ENCODE peak calls at places on chromosomes 3 and 15, in six cellular contexts. One of them, this sample, is unnamed.

GRCh38 chr3:190718691-190719090 is 143.8 kb downstream of the GMNC start:
- DNase-seq in uterus: no peak
- DNase-seq in endodermal cell: no peak
- DNase-seq in HFFc6: peak
- DNase-seq in astrocyte: peak
- DNase-seq in pancreas: no peak
- DNase-seq in this sample: no peak

GRCh38 chr3:170762081-170762480 is 107.9 kb downstream of the RPL22L1 start:
- DNase-seq in uterus: no peak
- DNase-seq in endodermal cell: no peak
- DNase-seq in HFFc6: no peak
- DNase-seq in astrocyte: no peak
- DNase-seq in pancreas: no peak
- DNase-seq in this sample: no peak

GRCh38 chr3:59660376-59660775 is 610.6 kb upstream of the CFAP20DC start:
- DNase-seq in uterus: no peak
- DNase-seq in endodermal cell: no peak
- DNase-seq in HFFc6: no peak
- DNase-seq in astrocyte: peak
- DNase-seq in pancreas: no peak
- DNase-seq in this sample: no peak

GRCh38 chr15:101664303-101664913 is 12.2 kb upstream of the TM2D3 start:
- DNase-seq in uterus: no peak
- DNase-seq in endodermal cell: peak
- DNase-seq in HFFc6: no peak
- DNase-seq in astrocyte: no peak
- DNase-seq in pancreas: no peak
- DNase-seq in this sample: no peak

GRCh38 chr3:43872901-43873300 is 182.2 kb downstream of the ABHD5 start:
- DNase-seq in uterus: no peak
- DNase-seq in endodermal cell: peak
- DNase-seq in HFFc6: peak
- DNase-seq in astrocyte: peak
- DNase-seq in pancreas: no peak
- DNase-seq in this sample: no peak

GRCh38 chr3:128050597-128050996 is 1.6 kb upstream of the SEC61A1 start:
- DNase-seq in uterus: peak
- DNase-seq in endodermal cell: no peak
- DNase-seq in HFFc6: no peak
- DNase-seq in astrocyte: no peak
- DNase-seq in pancreas: no peak
- DNase-seq in this sample: no peak

GRCh38 chr3:74582982-74583381 is 31.5 kb downstream of the CNTN3 start:
- DNase-seq in uterus: no peak
- DNase-seq in endodermal cell: no peak
- DNase-seq in HFFc6: no peak
- DNase-seq in astrocyte: no peak
- DNase-seq in pancreas: no peak
- DNase-seq in this sample: no peak

GRCh38 chr3:99134996-99135395 is 233.5 kb upstream of the DCBLD2 start:
- DNase-seq in uterus: no peak
- DNase-seq in endodermal cell: no peak
- DNase-seq in HFFc6: no peak
- DNase-seq in astrocyte: no peak
- DNase-seq in pancreas: no peak
- DNase-seq in this sample: no peak

GRCh38 chr3:141392416-141392815 is 24.1 kb downstream of the ZBTB38 start:
- DNase-seq in uterus: no peak
- DNase-seq in endodermal cell: no peak
- DNase-seq in HFFc6: no peak
- DNase-seq in astrocyte: no peak
- DNase-seq in pancreas: no peak
- DNase-seq in this sample: no peak

GRCh38 chr15:65979837-65980236 is 110.5 kb downstream of the RAB11A start:
- DNase-seq in uterus: no peak
- DNase-seq in endodermal cell: no peak
- DNase-seq in HFFc6: no peak
- DNase-seq in astrocyte: no peak
- DNase-seq in pancreas: no peak
- DNase-seq in this sample: no peak

GRCh38 chr3:158918008-158918407 is 116.2 kb downstream of the MFSD1 start:
- DNase-seq in uterus: no peak
- DNase-seq in endodermal cell: peak
- DNase-seq in HFFc6: peak
- DNase-seq in astrocyte: peak
- DNase-seq in pancreas: peak
- DNase-seq in this sample: no peak

GRCh38 chr3:94776401-94776915 is 713.6 kb downstream of the NSUN3 start:
- DNase-seq in uterus: no peak
- DNase-seq in endodermal cell: no peak
- DNase-seq in HFFc6: no peak
- DNase-seq in astrocyte: no peak
- DNase-seq in pancreas: peak
- DNase-seq in this sample: no peak

GRCh38 chr3:128619146-128619890 is 31.3 kb downstream of the RPN1 start:
- DNase-seq in uterus: no peak
- DNase-seq in endodermal cell: no peak
- DNase-seq in HFFc6: peak
- DNase-seq in astrocyte: peak
- DNase-seq in pancreas: no peak
- DNase-seq in this sample: no peak

GRCh38 chr3:130731817-130732216 is 14.8 kb downstream of the PIK3R4 start:
- DNase-seq in uterus: no peak
- DNase-seq in endodermal cell: no peak
- DNase-seq in HFFc6: no peak
- DNase-seq in astrocyte: no peak
- DNase-seq in pancreas: no peak
- DNase-seq in this sample: no peak

GRCh38 chr15:44157679-44158078 is 37.4 kb downstream of the FRMD5 start:
- DNase-seq in uterus: no peak
- DNase-seq in endodermal cell: no peak
- DNase-seq in HFFc6: peak
- DNase-seq in astrocyte: peak
- DNase-seq in pancreas: no peak
- DNase-seq in this sample: no peak

GRCh38 chr3:111577798-111578685 is 17.1 kb downstream of the ZBED2 start:
- DNase-seq in uterus: no peak
- DNase-seq in endodermal cell: no peak
- DNase-seq in HFFc6: peak
- DNase-seq in astrocyte: peak
- DNase-seq in pancreas: no peak
- DNase-seq in this sample: no peak

GRCh38 chr3:52345521-52346110 is 29.5 kb downstream of the DNAH1 start:
- DNase-seq in uterus: no peak
- DNase-seq in endodermal cell: no peak
- DNase-seq in HFFc6: no peak
- DNase-seq in astrocyte: no peak
- DNase-seq in pancreas: no peak
- DNase-seq in this sample: no peak

GRCh38 chr3:57179580-57180410 is 14.6 kb upstream of the IL17RD start:
- DNase-seq in uterus: no peak
- DNase-seq in endodermal cell: no peak
- DNase-seq in HFFc6: peak
- DNase-seq in astrocyte: no peak
- DNase-seq in pancreas: no peak
- DNase-seq in this sample: no peak
- TF ChIP-seq CTCF in uterus: no peak
- TF ChIP-seq CTCF in endodermal cell: peak
- TF ChIP-seq CTCF in HFFc6: peak
- TF ChIP-seq CTCF in astrocyte: peak
- TF ChIP-seq CTCF in pancreas: no peak
- TF ChIP-seq CTCF in this sample: peak

GRCh38 chr3:11835028-11835639 is 11.6 kb downstream of the TAMM41 start:
- DNase-seq in uterus: no peak
- DNase-seq in endodermal cell: no peak
- DNase-seq in HFFc6: peak
- DNase-seq in astrocyte: peak
- DNase-seq in pancreas: no peak
- DNase-seq in this sample: no peak
- TF ChIP-seq CTCF in uterus: peak
- TF ChIP-seq CTCF in endodermal cell: peak
- TF ChIP-seq CTCF in HFFc6: peak
- TF ChIP-seq CTCF in astrocyte: peak
- TF ChIP-seq CTCF in pancreas: no peak
- TF ChIP-seq CTCF in this sample: peak

GRCh38 chr3:45210308-45211038 is 15.6 kb downstream of the TMEM158 start:
- DNase-seq in uterus: peak
- DNase-seq in endodermal cell: peak
- DNase-seq in HFFc6: peak
- DNase-seq in astrocyte: peak
- DNase-seq in pancreas: peak
- DNase-seq in this sample: peak
- TF ChIP-seq CTCF in uterus: peak
- TF ChIP-seq CTCF in endodermal cell: peak
- TF ChIP-seq CTCF in HFFc6: peak
- TF ChIP-seq CTCF in astrocyte: peak
- TF ChIP-seq CTCF in pancreas: peak
- TF ChIP-seq CTCF in this sample: peak

DNA sequence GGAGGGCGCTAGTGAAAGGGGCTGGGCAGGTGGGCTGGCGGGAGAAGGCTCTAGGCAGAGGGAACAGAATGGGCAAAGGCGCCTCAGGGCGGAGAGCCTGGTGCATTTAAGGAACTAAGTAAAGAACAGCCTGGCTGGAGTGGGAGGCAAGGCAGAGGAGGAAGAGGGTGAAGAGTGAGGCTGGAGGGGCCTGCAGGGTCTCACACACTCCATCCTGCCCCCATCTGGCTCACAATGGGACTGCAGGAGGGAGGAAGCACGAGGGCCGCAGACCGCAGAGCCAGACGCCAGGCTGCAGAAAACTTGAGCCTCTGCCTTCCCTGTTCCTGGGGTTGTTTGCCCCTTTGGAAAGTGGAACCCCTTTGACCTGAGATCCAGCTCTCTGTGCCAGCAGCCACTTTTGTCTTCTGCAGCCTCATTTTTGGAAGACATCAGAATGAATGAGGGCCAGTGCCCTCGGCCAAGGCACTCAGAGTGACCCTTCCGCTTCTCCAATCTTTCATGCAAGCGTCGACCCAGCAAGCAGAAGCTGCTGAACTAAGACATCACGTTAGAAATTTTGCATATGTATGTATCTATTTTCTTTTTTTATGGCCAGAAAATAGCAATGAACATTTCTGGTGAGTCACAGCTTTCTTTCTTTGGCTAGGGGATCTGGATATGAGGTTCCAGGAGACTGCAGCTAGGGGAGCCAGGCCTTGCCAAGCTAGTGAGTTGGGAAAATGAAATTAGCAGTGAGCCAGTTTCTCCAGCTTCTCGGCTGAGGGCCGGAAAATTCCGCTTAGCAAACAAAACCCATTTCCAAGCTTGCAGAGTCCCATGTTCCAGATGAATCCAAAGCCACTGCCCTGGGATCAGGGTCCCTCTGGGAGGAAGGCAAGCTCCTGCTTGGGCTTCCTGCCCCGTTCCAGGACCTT is 137.8 kb downstream of the SRGAP3 start:
- DNase-seq in uterus: peak
- DNase-seq in endodermal cell: peak
- DNase-seq in HFFc6: peak
- DNase-seq in astrocyte: peak
- DNase-seq in pancreas: no peak
- DNase-seq in this sample: peak
- TF ChIP-seq CTCF in uterus: no peak
- TF ChIP-seq CTCF in endodermal cell: peak
- TF ChIP-seq CTCF in HFFc6: no peak
- TF ChIP-seq CTCF in astrocyte: no peak
- TF ChIP-seq CTCF in pancreas: no peak
- TF ChIP-seq CTCF in this sample: peak